ENCODE peak calls at places on chromosomes 12 and 14, in six cellular contexts. M is left lung; Q is stomach; D is CD4-positive, alpha-beta T cell; K is heart left ventricle; E is colonic mucosa. W is an unnamed sample.

GRCh38 chr12:105761075-105761474 is 377.7 kb downstream of the NUAK1 start:
- DNase-seq in M (no peak), Q (no peak), D (no peak), K (no peak), E (no peak), W (no peak)

GRCh38 chr14:71550367-71550766 is 381.9 kb upstream of the RGS6 start:
- DNase-seq in M (no peak), Q (no peak), D (no peak), K (no peak), E (no peak), W (no peak)

GRCh38 chr14:22553445-22553844 is 35.6 kb downstream of the DAD1 start:
- DNase-seq in M (no peak), Q (no peak), D (no peak), K (no peak), E (no peak), W (no peak)

GRCh38 chr14:101365329-101366158 is 195.8 kb upstream of the DIO3 start:
- DNase-seq in M (no peak), Q (no peak), D (no peak), K (no peak), E (no peak), W (no peak)

GRCh38 chr12:39459027-39459434 is 16.1 kb upstream of the KIF21A start:
- DNase-seq in M (no peak), Q (no peak), D (no peak), K (no peak), E (no peak), W (no peak)

GRCh38 chr12:103821773-103822172 is 19.3 kb downstream of the NT5DC3 start:
- DNase-seq in M (no peak), Q (no peak), D (no peak), K (no peak), E (no peak), W (no peak)

GRCh38 chr12:82174936-82175335 is 183.3 kb downstream of the CCDC59 start:
- DNase-seq in M (no peak), Q (no peak), D (no peak), K (no peak), E (no peak), W (no peak)

GRCh38 chr12:82964446-82964845 is 277.7 kb downstream of the TMTC2 start:
- DNase-seq in M (no peak), Q (no peak), D (no peak), K (no peak), E (no peak), W (no peak)

GRCh38 chr12:56321027-56321426 is 5.2 kb upstream of the CNPY2 start:
- DNase-seq in M (no peak), Q (no peak), D (no peak), K (no peak), E (no peak), W (no peak)

GRCh38 chr12:80763874-80764273 is 47.2 kb downstream of the MYF5 start:
- DNase-seq in M (no peak), Q (no peak), D (no peak), K (no peak), E (no peak), W (no peak)

GRCh38 chr12:5432011-5432400 is at the start of gene NTF3:
- DNase-seq in M (no peak), Q (no peak), D (no peak), K (no peak), E (no peak), W (no peak)

GRCh38 chr12:128820723-128821432 is 2.9 kb downstream of the SLC15A4 start:
- DNase-seq in M (peak; percentile 79), Q (peak; percentile 44), D (no peak), K (no peak), E (peak; percentile 32), W (no peak)

GRCh38 chr12:57517187-57517586 is 3.1 kb downstream of the DDIT3 start:
- DNase-seq in M (no peak), Q (no peak), D (no peak), K (no peak), E (no peak), W (no peak)

GRCh38 chr12:125983094-125983783 is 918.0 kb downstream of the AACS start:
- DNase-seq in M (peak; percentile 51), Q (peak; percentile 25), D (no peak), K (peak; percentile 69), E (peak; percentile 35), W (no peak)

GRCh38 chr14:103097994-103098957 is 3.8 kb downstream of the EXOC3L4 start:
- DNase-seq in M (no peak), Q (no peak), D (no peak), K (peak; percentile 60), E (no peak), W (no peak)

GRCh38 chr14:23321572-23322547 is 603 bp downstream of the PABPN1 start:
- DNase-seq in M (peak; percentile 65), Q (peak; percentile 52), D (peak; percentile 36), K (peak; percentile 79), E (peak; percentile 57), W (no peak)

GRCh38 chr12:60333461-60333860 is 737.6 kb downstream of the SLC16A7 start:
- DNase-seq in M (no peak), Q (no peak), D (no peak), K (no peak), E (no peak), W (no peak)

GRCh38 chr12:48105321-48105866 is 485 bp downstream of the SENP1 start:
- DNase-seq in M (no peak), Q (no peak), D (no peak), K (no peak), E (no peak), W (no peak)

GRCh38 chr14:100122481-100123215 is 36.8 kb downstream of the DEGS2 start:
- DNase-seq in M (no peak), Q (no peak), D (no peak), K (no peak), E (no peak), W (no peak)

GRCh38 chr14:91140672-91141071 is 26.8 kb downstream of the DGLUCY start:
- DNase-seq in M (no peak), Q (peak; percentile 45), D (no peak), K (no peak), E (peak; percentile 50), W (no peak)

GRCh38 chr12:84572186-84572585 is 340.4 kb downstream of the SLC6A15 start:
- DNase-seq in M (no peak), Q (no peak), D (no peak), K (no peak), E (no peak), W (no peak)

GRCh38 chr14:81638656-81639055 is 105.0 kb upstream of the SEL1L start:
- DNase-seq in M (no peak), Q (no peak), D (no peak), K (no peak), E (no peak), W (no peak)

GRCh38 chr14:105945891-105946290 is 419.5 kb downstream of the TMEM121 start:
- DNase-seq in M (no peak), Q (no peak), D (no peak), K (no peak), E (no peak), W (peak; percentile 25)

GRCh38 chr14:49820176-49820575 is 32.4 kb downstream of the NEMF start:
- DNase-seq in M (no peak), Q (no peak), D (no peak), K (no peak), E (no peak), W (no peak)

GRCh38 chr14:104373055-104373854 is 206.3 kb upstream of the C14orf180 start:
- DNase-seq in M (no peak), Q (no peak), D (no peak), K (no peak), E (no peak), W (no peak)

GRCh38 chr14:93496856-93497255 is 66.1 kb downstream of the UNC79 start:
- DNase-seq in M (no peak), Q (no peak), D (no peak), K (no peak), E (no peak), W (no peak)

GRCh38 chr14:54718046-54718445 is 151.1 kb downstream of the SAMD4A start:
- DNase-seq in M (no peak), Q (no peak), D (no peak), K (no peak), E (no peak), W (no peak)
- H3K27ac ChIP-seq in M (no peak overlapping the region), Q (no peak overlapping the region), D (no peak overlapping the region), K (no peak overlapping the region), E (no peak overlapping the region), W (no peak overlapping the region)

DNA sequence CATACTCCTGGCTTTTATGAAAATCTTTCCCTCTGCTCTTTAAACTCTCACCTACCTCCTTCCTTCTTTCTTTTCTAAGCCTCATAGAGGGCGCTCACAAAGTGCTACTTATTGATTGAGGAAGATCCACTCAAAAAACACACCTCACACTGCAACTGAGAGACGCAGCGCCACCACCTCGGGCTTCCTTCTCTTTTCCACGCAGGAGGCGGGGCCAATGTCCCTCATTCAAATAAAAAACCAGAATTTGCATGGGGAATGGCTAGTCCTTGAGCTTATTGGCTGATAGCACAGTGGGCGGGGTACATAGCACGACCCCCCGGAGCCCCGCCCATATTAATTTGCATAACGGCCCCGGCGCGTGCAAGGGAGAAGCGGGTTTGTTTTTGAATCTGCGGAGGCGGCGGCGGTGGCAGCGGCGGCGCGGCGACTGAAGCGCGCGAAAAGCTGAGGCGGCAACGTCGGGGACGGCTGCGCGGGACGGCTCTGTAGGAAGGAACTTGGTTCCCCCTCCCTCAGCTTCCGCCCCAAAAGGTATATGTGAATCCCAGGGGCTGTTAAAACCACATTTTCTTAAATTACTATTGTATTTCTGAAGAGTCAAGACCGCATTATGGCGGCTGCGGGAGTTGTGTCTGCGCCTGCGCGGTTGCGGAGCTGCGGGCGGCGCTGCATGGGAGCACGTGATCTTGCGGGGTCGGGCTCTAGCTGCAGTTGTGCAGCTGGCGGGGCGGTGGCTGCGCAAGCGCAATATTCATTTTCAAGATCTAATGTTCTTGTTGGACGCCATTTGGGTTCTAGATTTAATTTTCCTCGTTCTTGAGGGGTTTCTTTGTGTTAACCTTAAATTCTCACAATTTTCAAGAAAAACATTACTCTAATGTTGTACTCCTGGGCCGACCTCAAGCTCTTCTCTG is at the start of gene ATF7IP:
- DNase-seq in M (peak; percentile 95), Q (peak; percentile 96), D (peak; percentile 95), K (peak; percentile 97), E (peak; percentile 96), W (peak; percentile 97)
- TF ChIP-seq CTCF in M (no peak), Q (no peak), D (peak; percentile 58), K (no peak), E (peak; percentile 15), W (no peak)

DNA sequence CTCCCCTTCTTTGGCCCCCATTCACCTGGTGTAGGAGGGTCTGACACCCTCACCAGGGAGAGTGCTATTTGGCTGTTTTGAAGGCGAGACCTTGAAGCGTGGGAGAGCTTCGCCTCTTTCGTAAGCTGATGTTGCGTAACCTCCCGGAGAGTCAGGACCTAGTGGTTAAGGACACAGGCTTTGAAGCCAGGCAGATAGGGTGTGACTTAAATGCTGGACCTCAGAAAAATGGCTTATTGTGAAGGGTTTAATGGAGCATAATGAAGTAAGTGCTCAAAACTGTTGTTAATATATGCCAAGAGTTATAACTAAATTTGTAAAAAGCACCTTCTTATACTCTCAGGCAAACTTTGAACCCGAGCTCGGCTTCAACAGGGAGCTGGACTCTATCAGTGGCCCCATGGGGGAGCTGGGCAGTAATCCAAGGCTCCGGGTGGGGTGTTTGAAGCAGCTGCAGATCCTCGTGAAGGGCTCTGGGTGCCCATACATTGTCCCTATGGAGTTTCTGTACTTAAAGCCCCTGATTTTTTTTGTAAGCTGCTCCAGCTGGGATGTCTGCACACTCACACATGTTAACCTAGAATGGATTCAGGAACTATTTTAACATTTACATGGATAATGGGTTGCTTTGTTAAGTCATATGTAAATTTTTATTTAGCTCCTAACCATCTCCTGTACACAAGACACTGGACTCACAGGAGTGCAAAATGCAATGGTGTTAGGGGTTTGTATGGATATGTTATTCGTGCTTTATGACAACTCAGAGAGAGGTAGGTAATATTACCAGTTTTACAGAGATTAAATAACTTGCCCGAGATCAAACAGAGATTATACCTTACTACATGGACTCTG is 26.0 kb downstream of the PPFIBP1 start:
- DNase-seq in M (peak; percentile 86), Q (peak; percentile 81), D (no peak), K (peak; percentile 85), E (peak; percentile 78), W (peak; percentile 89)
- H3K27ac ChIP-seq in M (peak overlapping the region; percentile 57), Q (peak overlapping the region; percentile 74), D (no peak overlapping the region), K (peak overlapping the region; percentile 87), E (no peak overlapping the region), W (peak overlapping the region; percentile 86)

GRCh38 chr14:69059658-69060648 is 80.9 kb upstream of the ACTN1 start:
- DNase-seq in M (no peak), Q (no peak), D (no peak), K (no peak), E (no peak), W (no peak)
- TF ChIP-seq CTCF in M (no peak), Q (no peak), D (no peak), K (no peak), E (no peak), W (no peak)

W was measured in suprapubic skin.